ENCODE peak calls at places on chromosomes 2 and 18, in ten cellular contexts. F is 8988T; E is left lobe of liver; N is GM04503; H is NCI-H1105 treated with DMSO at 0.1 percent for 48 hours; V is GM23248; P is stimulated activated naive B cell treated with anti-CD40 and anti-IgM and Interleukin-4, amounts not matched to agents 10 μg/mL and 1 μg/mL and 100 μg/mL, for 72 hours; B is T follicular helper cell; U is GM04504; D is GM19239. Q is an unnamed sample.

GRCh38 chr18:58254873-58255511 is 211.0 kb downstream of the NEDD4L start:
- DNase-seq in F (no peak), E (no peak), N (no peak), H (no peak), V (no peak), P (no peak), B (no peak), U (no peak), D (no peak), Q (no peak)

GRCh38 chr2:241257419-241258032 is 57.9 kb downstream of the HDLBP start:
- DNase-seq in F (no peak), E (peak), N (no peak), H (no peak), V (peak), P (no peak), B (no peak), U (no peak), D (no peak), Q (no peak)

GRCh38 chr2:162293122-162293781 is 25.2 kb downstream of the IFIH1 start:
- DNase-seq in F (no peak), E (no peak), N (no peak), H (no peak), V (peak), P (no peak), B (no peak), U (no peak), D (no peak), Q (no peak)

GRCh38 chr2:134122610-134123009 is 131.3 kb upstream of the MGAT5 start:
- DNase-seq in F (peak), E (no peak), N (no peak), H (no peak), V (no peak), P (no peak), B (peak), U (no peak), D (no peak), Q (no peak)

GRCh38 chr2:17587469-17587868 is 47.0 kb downstream of the VSNL1 start:
- DNase-seq in F (no peak), E (no peak), N (no peak), H (no peak), V (no peak), P (no peak), B (no peak), U (no peak), D (no peak), Q (no peak)

GRCh38 chr2:119008108-119008507 is 66.1 kb downstream of the MARCO start:
- DNase-seq in F (peak), E (no peak), N (no peak), H (no peak), V (peak), P (no peak), B (no peak), U (no peak), D (no peak), Q (no peak)

GRCh38 chr2:217166241-217166640 is 306.4 kb upstream of the TNP1 start:
- DNase-seq in F (no peak), E (no peak), N (peak), H (peak), V (peak), P (no peak), B (no peak), U (peak), D (no peak), Q (no peak)

GRCh38 chr2:237720962-237721361 is 77.6 kb upstream of the RBM44 start:
- DNase-seq in F (no peak), E (no peak), N (no peak), H (no peak), V (peak), P (no peak), B (no peak), U (no peak), D (no peak), Q (no peak)

GRCh38 chr2:218756599-218757377 is 25.2 kb upstream of the CYP27A1 start:
- DNase-seq in F (no peak), E (no peak), N (no peak), H (no peak), V (no peak), P (no peak), B (no peak), U (no peak), D (no peak), Q (no peak)

GRCh38 chr2:19839438-19839837 is 62.3 kb downstream of the TTC32 start:
- DNase-seq in F (no peak), E (no peak), N (no peak), H (no peak), V (no peak), P (no peak), B (no peak), U (no peak), D (no peak), Q (no peak)

GRCh38 chr2:171214093-171214492 is 53.4 kb upstream of the TLK1 start:
- DNase-seq in F (no peak), E (no peak), N (no peak), H (no peak), V (no peak), P (no peak), B (no peak), U (no peak), D (no peak), Q (no peak)

GRCh38 chr2:112621792-112622527 is 23.8 kb upstream of the SLC20A1 start:
- DNase-seq in F (no peak), E (no peak), N (no peak), H (no peak), V (peak), P (no peak), B (no peak), U (peak), D (no peak), Q (no peak)

GRCh38 chr2:197958592-197958991 is 154.2 kb downstream of the PLCL1 start:
- DNase-seq in F (no peak), E (no peak), N (no peak), H (no peak), V (peak), P (no peak), B (no peak), U (no peak), D (no peak), Q (no peak)

GRCh38 chr2:192070099-192070498 is 124.6 kb downstream of the TMEFF2 start:
- DNase-seq in F (no peak), E (no peak), N (peak), H (no peak), V (peak), P (no peak), B (no peak), U (no peak), D (no peak), Q (no peak)

GRCh38 chr2:85504434-85505261 is 34.3 kb upstream of the MAT2A start:
- DNase-seq in F (peak), E (no peak), N (peak), H (peak), V (peak), P (no peak), B (no peak), U (peak), D (no peak), Q (no peak)

GRCh38 chr2:224861266-224861665 is 145.1 kb upstream of the CCDC195 start:
- DNase-seq in F (no peak), E (no peak), N (no peak), H (no peak), V (no peak), P (no peak), B (no peak), U (no peak), D (no peak), Q (no peak)

GRCh38 chr2:72538486-72538885 is 287.3 kb downstream of the EXOC6B start:
- DNase-seq in F (no peak), E (no peak), N (no peak), H (no peak), V (peak), P (no peak), B (no peak), U (no peak), D (no peak), Q (no peak)

GRCh38 chr2:18855027-18855426 is 265.7 kb upstream of the NT5C1B start:
- DNase-seq in F (no peak), E (no peak), N (no peak), H (no peak), V (peak), P (no peak), B (no peak), U (no peak), D (no peak), Q (no peak)

GRCh38 chr2:44969936-44970335 is 28.4 kb downstream of the SIX3 start:
- DNase-seq in F (no peak), E (no peak), N (no peak), H (no peak), V (no peak), P (no peak), B (no peak), U (no peak), D (no peak), Q (no peak)

GRCh38 chr2:40243581-40243980 is 208.3 kb downstream of the SLC8A1 start:
- DNase-seq in F (no peak), E (no peak), N (peak), H (peak), V (peak), P (no peak), B (no peak), U (no peak), D (no peak), Q (no peak)

GRCh38 chr2:55618649-55619055 is 1.2 kb upstream of the PPP4R3B start:
- DNase-seq in F (no peak), E (peak), N (peak), H (peak), V (peak), P (peak), B (peak), U (peak), D (peak), Q (peak)

GRCh38 chr18:47602273-47602897 is 328.1 kb downstream of the SMAD2 start:
- DNase-seq in F (no peak), E (no peak), N (no peak), H (no peak), V (no peak), P (no peak), B (no peak), U (no peak), D (no peak), Q (no peak)

GRCh38 chr2:131033786-131034121 is 59.5 kb downstream of the FAM168B start:
- DNase-seq in F (no peak), E (no peak), N (no peak), H (no peak), V (no peak), P (no peak), B (no peak), U (no peak), D (no peak), Q (no peak)

GRCh38 chr18:10304853-10305252 is 149.6 kb upstream of the APCDD1 start:
- DNase-seq in F (no peak), E (no peak), N (peak), H (no peak), V (peak), P (no peak), B (no peak), U (peak), D (no peak), Q (no peak)

GRCh38 chr2:102145939-102146338 is 3.4 kb downstream of the IL1R1 start:
- DNase-seq in F (no peak), E (no peak), N (no peak), H (no peak), V (no peak), P (no peak), B (no peak), U (no peak), D (no peak), Q (no peak)

GRCh38 chr2:42923632-42924425 is 131.4 kb upstream of the HAAO start:
- DNase-seq in F (no peak), E (no peak), N (no peak), H (no peak), V (peak), P (no peak), B (no peak), U (no peak), D (no peak), Q (no peak)

GRCh38 chr2:159066541-159067156 is 98.2 kb downstream of the TANC1 start:
- DNase-seq in F (no peak), E (no peak), N (no peak), H (peak), V (no peak), P (no peak), B (no peak), U (no peak), D (no peak), Q (no peak)

GRCh38 chr2:64859208-64860161 is 129.7 kb upstream of the SLC1A4 start:
- DNase-seq in F (peak), E (peak), N (peak), H (peak), V (peak), P (no peak), B (no peak), U (peak), D (peak), Q (peak)

GRCh38 chr18:47754311-47755101 is 176.0 kb downstream of the SMAD2 start:
- DNase-seq in F (peak), E (no peak), N (no peak), H (peak), V (peak), P (no peak), B (peak), U (no peak), D (peak), Q (no peak)

GRCh38 chr18:70454705-70455322 is 166.0 kb downstream of the SOCS6 start:
- DNase-seq in F (no peak), E (no peak), N (peak), H (peak), V (peak), P (no peak), B (no peak), U (peak), D (peak), Q (no peak)

GRCh38 chr2:9663008-9663879 is 32.4 kb upstream of the YWHAQ start:
- DNase-seq in F (no peak), E (no peak), N (no peak), H (peak), V (no peak), P (no peak), B (no peak), U (no peak), D (no peak), Q (no peak)

GRCh38 chr2:160420711-160421110 is 72.9 kb downstream of the RBMS1 start:
- DNase-seq in F (no peak), E (no peak), N (no peak), H (no peak), V (no peak), P (no peak), B (no peak), U (no peak), D (no peak), Q (no peak)

GRCh38 chr2:28716265-28716865 is 35.3 kb upstream of the PPP1CB start:
- DNase-seq in F (peak), E (no peak), N (peak), H (no peak), V (peak), P (peak), B (no peak), U (peak), D (no peak), Q (no peak)

GRCh38 chr18:63376493-63377053 is 9.6 kb upstream of the KDSR start:
- DNase-seq in F (no peak), E (no peak), N (no peak), H (no peak), V (peak), P (no peak), B (no peak), U (no peak), D (no peak), Q (no peak)

GRCh38 chr2:15584767-15585469 is 6.8 kb upstream of the DDX1 start:
- DNase-seq in F (no peak), E (no peak), N (no peak), H (no peak), V (peak), P (no peak), B (no peak), U (no peak), D (no peak), Q (no peak)